ENCODE peak calls at places on chromosome 1, in four cellular contexts. S is body of pancreas, T is stomach, L is A549. J is an unnamed sample.

GRCh38 chr1:202964755-202965440 is 2.2 kb downstream of the CYB5R1 start:
- DNase-seq in S (no peak), T (peak), L (no peak), J (no peak)

GRCh38 chr1:200364121-200364759 is 45.6 kb downstream of the ZNF281 start:
- DNase-seq in S (no peak), T (no peak), L (no peak), J (no peak)

GRCh38 chr1:27258598-27258997 is 24.2 kb downstream of the WDTC1 start:
- DNase-seq in S (no peak), T (no peak), L (no peak), J (no peak)

GRCh38 chr1:210222288-210223006 is 10.1 kb upstream of the SERTAD4 start:
- DNase-seq in S (no peak), T (peak), L (no peak), J (no peak)

GRCh38 chr1:57157818-57158606 is 192.2 kb upstream of the C8B start:
- DNase-seq in S (no peak), T (no peak), L (no peak), J (no peak)

GRCh38 chr1:182143825-182144661 is 82.5 kb upstream of the ZNF648 start:
- DNase-seq in S (peak), T (peak), L (no peak), J (peak)

GRCh38 chr1:226920446-226920894 is 19.6 kb upstream of the COQ8A start:
- DNase-seq in S (peak), T (peak), L (no peak), J (no peak)

GRCh38 chr1:65422241-65423203 is 2.1 kb downstream of the LEPR start:
- DNase-seq in S (no peak), T (no peak), L (no peak), J (no peak)

GRCh38 chr1:204584699-204585372 is 68.6 kb downstream of the MDM4 start:
- DNase-seq in S (no peak), T (no peak), L (no peak), J (no peak)

GRCh38 chr1:84143796-84144565 is at the start of gene PRKACB:
- DNase-seq in S (no peak), T (no peak), L (no peak), J (no peak)

GRCh38 chr1:98099501-98099900 is 178.7 kb upstream of the DPYD start:
- DNase-seq in S (no peak), T (no peak), L (no peak), J (no peak)

GRCh38 chr1:155227261-155228095 is 19.0 kb downstream of the MTX1 start:
- DNase-seq in S (peak), T (peak), L (peak), J (peak)

GRCh38 chr1:155223017-155223416 is 14.5 kb downstream of the MTX1 start:
- DNase-seq in S (no peak), T (no peak), L (no peak), J (no peak)

GRCh38 chr1:155228096-155228427 is 19.6 kb downstream of the MTX1 start:
- DNase-seq in S (no peak), T (no peak), L (no peak), J (no peak)

GRCh38 chr1:155226188-155226909 is 17.9 kb downstream of the MTX1 start:
- DNase-seq in S (peak), T (peak), L (peak), J (no peak)

GRCh38 chr1:155226910-155227260 is 18.4 kb downstream of the MTX1 start:
- DNase-seq in S (peak), T (peak), L (peak), J (no peak)
- TF ChIP-seq CTCF in S (no peak), T (no peak), L (no peak), J (no peak)

GRCh38 chr1:40709100-40709801 is 17.7 kb downstream of the NFYC start:
- DNase-seq in S (peak), T (peak), L (peak), J (peak)
- TF ChIP-seq POLR2A in S (peak), T (peak), L (no peak), J (peak)

GRCh38 chr1:160761886-160762285 is 22.8 kb downstream of the SLAMF7 start:
- DNase-seq in S (no peak), T (no peak), L (no peak), J (no peak)
- H3K27ac ChIP-seq in S (no peak), T (no peak), L (no peak), J (peak)

GRCh38 chr1:177936016-177936415 is 33.8 kb downstream of the SEC16B start:
- DNase-seq in S (no peak), T (no peak), L (no peak), J (no peak)
- TF ChIP-seq CTCF in S (no peak), T (no peak), L (no peak), J (no peak)

GRCh38 chr1:47437518-47438320 is at the start of gene FOXD2:
- DNase-seq in S (peak), T (peak), L (peak), J (no peak)
- TF ChIP-seq POLR2A in S (peak), T (no peak), L (peak), J (peak)

DNA sequence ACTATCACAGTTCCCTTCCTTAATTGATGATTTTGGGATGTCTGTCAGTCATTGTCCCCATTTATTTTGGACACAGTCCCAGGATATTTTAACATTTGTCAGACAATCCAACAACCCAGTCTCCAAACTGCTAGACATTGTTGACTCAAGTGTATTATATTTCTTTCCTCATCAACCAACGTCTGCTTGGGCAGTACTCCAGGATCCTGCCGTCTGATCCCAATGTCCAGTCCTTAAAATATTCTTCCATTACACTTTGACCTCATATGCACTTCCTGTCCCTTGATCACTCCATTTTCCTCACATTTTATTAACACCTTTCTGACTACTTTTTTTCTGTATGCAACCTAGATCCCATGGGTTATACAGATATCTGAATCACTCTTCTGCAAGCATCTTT is 39.8 kb upstream of the KIAA0040 start:
- DNase-seq in S (no peak), T (no peak), L (no peak), J (no peak)
- H3K27ac ChIP-seq in S (no peak), T (no peak), L (no peak), J (no peak)

GRCh38 chr1:115810609-115811008 is 30.3 kb downstream of the NHLH2 start:
- DNase-seq in S (no peak), T (no peak), L (no peak), J (no peak)

GRCh38 chr1:115811140-115811828 is 29.6 kb downstream of the NHLH2 start:
- DNase-seq in S (peak), T (peak), L (no peak), J (no peak)

GRCh38 chr1:115809847-115810246 is 31.1 kb downstream of the NHLH2 start:
- DNase-seq in S (no peak), T (no peak), L (no peak), J (no peak)

GRCh38 chr1:115807723-115808122 is 33.2 kb downstream of the NHLH2 start:
- DNase-seq in S (peak), T (peak), L (peak), J (no peak)
- TF ChIP-seq CTCF in S (peak), T (no peak), L (peak), J (peak)

J was measured in esophagus squamous epithelium.